ENCODE peak calls at places on chromosome 11, in four cellular contexts. H, X, E and U are unnamed samples.

GRCh38 chr11:71472357-71472885 is 19.4 kb downstream of the NADSYN1 start:
- ATAC-seq in X (no peak), H (no peak), E (no peak), U (no peak)

GRCh38 chr11:67438121-67438902 is 830 bp upstream of the PTPRCAP start:
- ATAC-seq in E (no peak), H (no peak), X (peak), U (no peak)

GRCh38 chr11:3929689-3930088 is 74.2 kb downstream of the STIM1 start:
- ATAC-seq in X (no peak), H (peak), E (no peak), U (peak)

GRCh38 chr11:128802358-128802981 is 64.6 kb downstream of the KCNJ1 start:
- ATAC-seq in H (peak), E (no peak), X (no peak), U (no peak)

GRCh38 chr11:36774603-36775002 is 176.6 kb upstream of the RAG2 start:
- ATAC-seq in X (no peak), E (no peak), H (no peak), U (peak)

GRCh38 chr11:14413307-14414072 is 54.5 kb upstream of the RRAS2 start:
- ATAC-seq in H (no peak), E (peak), X (no peak), U (peak)

GRCh38 chr11:95147364-95147905 is 57.8 kb downstream of the ENDOD1 start:
- ATAC-seq in X (no peak), E (peak), H (no peak), U (no peak)

GRCh38 chr11:85742348-85742747 is 56.4 kb upstream of the CCDC89 start:
- ATAC-seq in H (no peak), E (no peak), X (no peak), U (no peak)

GRCh38 chr11:35418282-35418846 is 994 bp downstream of the SLC1A2 start:
- ATAC-seq in E (no peak), X (peak), H (peak), U (no peak)

GRCh38 chr11:117794772-117795629 is 2.0 kb downstream of the DSCAML1 start:
- ATAC-seq in X (no peak), H (no peak), E (no peak), U (no peak)

GRCh38 chr11:110991621-110992355 is 253.7 kb upstream of the POU2AF2 start:
- ATAC-seq in H (peak), X (no peak), E (peak), U (peak)

GRCh38 chr11:70180906-70181305 is 22.2 kb upstream of the FADD start:
- ATAC-seq in E (no peak), X (no peak), H (no peak), U (no peak)

GRCh38 chr11:65159005-65159404 is 11.0 kb upstream of the SPDYC start:
- ATAC-seq in X (no peak), H (no peak), E (no peak), U (no peak)

GRCh38 chr11:64447717-64448598 is 89.0 kb downstream of the RPS6KA4 start:
- ATAC-seq in X (no peak), E (peak), H (peak), U (peak)

GRCh38 chr11:8779107-8779506 is 96.5 kb downstream of the RPL27A start:
- ATAC-seq in H (no peak), E (no peak), X (peak), U (no peak)

GRCh38 chr11:113446112-113446511 is 29.1 kb downstream of the DRD2 start:
- ATAC-seq in X (peak), E (no peak), H (no peak), U (no peak)